ENCODE peak calls at places on chromosomes 2 and 18, in seven cellular contexts. One of them, this sample, is unnamed.

GRCh38 chr2:195560209-195560907 is 96.7 kb upstream of the SLC39A10 start:
- DNase-seq in mesenchymal stem cell: no peak
- DNase-seq in H9: no peak
- DNase-seq in H1: no peak
- DNase-seq in IMR-90: peak
- DNase-seq in trophoblast cell: no peak
- DNase-seq in neuronal stem cell: no peak
- DNase-seq in this sample: no peak

GRCh38 chr2:234989183-234989701 is 37.4 kb downstream of the SH3BP4 start:
- DNase-seq in mesenchymal stem cell: no peak
- DNase-seq in H9: no peak
- DNase-seq in trophoblast cell: no peak
- DNase-seq in H1: no peak
- DNase-seq in IMR-90: no peak
- DNase-seq in neuronal stem cell: no peak
- DNase-seq in this sample: no peak

GRCh38 chr2:104733544-104733943 is 120.4 kb upstream of the POU3F3 start:
- DNase-seq in mesenchymal stem cell: no peak
- DNase-seq in H1: peak
- DNase-seq in neuronal stem cell: no peak
- DNase-seq in H9: peak
- DNase-seq in IMR-90: no peak
- DNase-seq in trophoblast cell: no peak
- DNase-seq in this sample: peak

GRCh38 chr2:162106746-162107145 is 32.7 kb upstream of the DPP4 start:
- DNase-seq in trophoblast cell: no peak
- DNase-seq in IMR-90: no peak
- DNase-seq in H9: no peak
- DNase-seq in H1: no peak
- DNase-seq in neuronal stem cell: no peak
- DNase-seq in mesenchymal stem cell: no peak
- DNase-seq in this sample: no peak

GRCh38 chr2:148483675-148484074 is 160.9 kb upstream of the EPC2 start:
- DNase-seq in IMR-90: peak
- DNase-seq in H9: no peak
- DNase-seq in mesenchymal stem cell: no peak
- DNase-seq in H1: no peak
- DNase-seq in neuronal stem cell: no peak
- DNase-seq in trophoblast cell: no peak
- DNase-seq in this sample: peak

GRCh38 chr2:97699765-97700444 is 13.5 kb upstream of the ZAP70 start:
- DNase-seq in H9: peak
- DNase-seq in trophoblast cell: peak
- DNase-seq in neuronal stem cell: peak
- DNase-seq in IMR-90: peak
- DNase-seq in H1: peak
- DNase-seq in mesenchymal stem cell: peak
- DNase-seq in this sample: peak

GRCh38 chr2:25512707-25513106 is 160.7 kb downstream of the DTNB start:
- DNase-seq in IMR-90: no peak
- DNase-seq in trophoblast cell: peak
- DNase-seq in neuronal stem cell: no peak
- DNase-seq in H9: no peak
- DNase-seq in mesenchymal stem cell: no peak
- DNase-seq in H1: no peak
- DNase-seq in this sample: peak

GRCh38 chr2:70561893-70562292 is 8.3 kb upstream of the TGFA start:
- DNase-seq in H9: no peak
- DNase-seq in trophoblast cell: no peak
- DNase-seq in mesenchymal stem cell: no peak
- DNase-seq in IMR-90: no peak
- DNase-seq in neuronal stem cell: no peak
- DNase-seq in H1: no peak
- DNase-seq in this sample: no peak

GRCh38 chr18:26764584-26764983 is 100.9 kb downstream of the AQP4 start:
- DNase-seq in IMR-90: no peak
- DNase-seq in trophoblast cell: peak
- DNase-seq in H9: no peak
- DNase-seq in mesenchymal stem cell: no peak
- DNase-seq in neuronal stem cell: no peak
- DNase-seq in H1: no peak
- DNase-seq in this sample: peak

GRCh38 chr2:203934711-203935438 is 1.7 kb upstream of the ICOS start:
- DNase-seq in H9: no peak
- DNase-seq in neuronal stem cell: no peak
- DNase-seq in trophoblast cell: no peak
- DNase-seq in mesenchymal stem cell: no peak
- DNase-seq in IMR-90: no peak
- DNase-seq in H1: no peak
- DNase-seq in this sample: no peak

GRCh38 chr2:234978466-234979203 is 26.8 kb downstream of the SH3BP4 start:
- DNase-seq in mesenchymal stem cell: no peak
- DNase-seq in H1: no peak
- DNase-seq in trophoblast cell: no peak
- DNase-seq in H9: no peak
- DNase-seq in IMR-90: peak
- DNase-seq in neuronal stem cell: no peak
- DNase-seq in this sample: no peak

GRCh38 chr18:70135604-70136003 is 69.9 kb downstream of the RTTN start:
- DNase-seq in neuronal stem cell: no peak
- DNase-seq in trophoblast cell: no peak
- DNase-seq in H9: no peak
- DNase-seq in IMR-90: no peak
- DNase-seq in H1: no peak
- DNase-seq in mesenchymal stem cell: peak
- DNase-seq in this sample: no peak

GRCh38 chr2:226411727-226412360 is 387.8 kb downstream of the IRS1 start:
- DNase-seq in neuronal stem cell: no peak
- DNase-seq in H9: no peak
- DNase-seq in IMR-90: peak
- DNase-seq in trophoblast cell: peak
- DNase-seq in mesenchymal stem cell: no peak
- DNase-seq in H1: no peak
- DNase-seq in this sample: peak

GRCh38 chr18:41820784-41821183 is 134.2 kb upstream of the PIK3C3 start:
- DNase-seq in H9: no peak
- DNase-seq in H1: no peak
- DNase-seq in neuronal stem cell: no peak
- DNase-seq in trophoblast cell: no peak
- DNase-seq in mesenchymal stem cell: no peak
- DNase-seq in IMR-90: no peak
- DNase-seq in this sample: no peak

GRCh38 chr2:215352602-215353001 is 40.7 kb downstream of the ATIC start:
- DNase-seq in IMR-90: no peak
- DNase-seq in trophoblast cell: no peak
- DNase-seq in neuronal stem cell: no peak
- DNase-seq in H1: no peak
- DNase-seq in H9: no peak
- DNase-seq in mesenchymal stem cell: no peak
- DNase-seq in this sample: no peak

GRCh38 chr18:51721388-51721787 is 523.9 kb upstream of the MEX3C start:
- DNase-seq in trophoblast cell: no peak
- DNase-seq in H9: no peak
- DNase-seq in H1: no peak
- DNase-seq in neuronal stem cell: no peak
- DNase-seq in IMR-90: no peak
- DNase-seq in mesenchymal stem cell: no peak
- DNase-seq in this sample: no peak

GRCh38 chr2:171794918-171795317 is 99.1 kb downstream of the SLC25A12 start:
- DNase-seq in neuronal stem cell: peak
- DNase-seq in mesenchymal stem cell: no peak
- DNase-seq in H1: no peak
- DNase-seq in H9: no peak
- DNase-seq in trophoblast cell: no peak
- DNase-seq in IMR-90: no peak
- DNase-seq in this sample: peak

GRCh38 chr2:202032841-202033316 is 776 bp upstream of the FZD7 start:
- DNase-seq in neuronal stem cell: peak
- DNase-seq in H1: peak
- DNase-seq in mesenchymal stem cell: peak
- DNase-seq in trophoblast cell: no peak
- DNase-seq in H9: peak
- DNase-seq in IMR-90: peak
- DNase-seq in this sample: peak

GRCh38 chr2:44495544-44495943 is 133.8 kb downstream of the CAMKMT start:
- DNase-seq in IMR-90: no peak
- DNase-seq in H9: no peak
- DNase-seq in H1: no peak
- DNase-seq in neuronal stem cell: no peak
- DNase-seq in trophoblast cell: no peak
- DNase-seq in mesenchymal stem cell: no peak
- DNase-seq in this sample: no peak

GRCh38 chr18:7757175-7757574 is 190.1 kb downstream of the PTPRM start:
- DNase-seq in H1: no peak
- DNase-seq in mesenchymal stem cell: no peak
- DNase-seq in IMR-90: peak
- DNase-seq in H9: no peak
- DNase-seq in trophoblast cell: no peak
- DNase-seq in neuronal stem cell: no peak
- DNase-seq in this sample: no peak

GRCh38 chr2:10934979-10935350 is 23.2 kb downstream of the KCNF1 start:
- DNase-seq in IMR-90: no peak
- DNase-seq in H9: no peak
- DNase-seq in neuronal stem cell: no peak
- DNase-seq in mesenchymal stem cell: no peak
- DNase-seq in trophoblast cell: no peak
- DNase-seq in H1: no peak
- DNase-seq in this sample: no peak

GRCh38 chr2:85852979-85853498 is 35.8 kb downstream of the ST3GAL5 start:
- DNase-seq in mesenchymal stem cell: no peak
- DNase-seq in neuronal stem cell: no peak
- DNase-seq in IMR-90: no peak
- DNase-seq in trophoblast cell: no peak
- DNase-seq in H1: no peak
- DNase-seq in H9: no peak
- DNase-seq in this sample: no peak

DNA sequence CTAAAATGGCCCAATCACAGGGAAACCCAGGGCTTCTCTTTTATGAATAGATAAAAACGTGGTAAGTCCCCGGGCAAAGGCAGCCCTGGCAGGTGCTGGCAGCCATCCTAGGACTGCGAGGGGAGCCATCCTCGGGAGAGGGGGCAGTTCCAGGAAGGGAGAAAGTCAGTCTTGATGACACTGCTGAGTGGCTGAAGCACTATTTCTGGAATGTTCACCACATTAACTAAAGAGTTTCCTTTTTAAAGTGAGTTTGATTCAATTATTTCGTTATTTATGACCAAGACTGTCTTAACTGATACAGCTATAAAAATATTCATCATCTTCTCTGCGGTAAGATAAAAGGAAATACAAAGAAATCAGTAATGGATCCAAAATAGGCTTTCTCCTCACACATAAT is 20.4 kb downstream of the TTR start:
- DNase-seq in H9: no peak
- DNase-seq in mesenchymal stem cell: no peak
- DNase-seq in trophoblast cell: no peak
- DNase-seq in neuronal stem cell: no peak
- DNase-seq in H1: no peak
- DNase-seq in IMR-90: no peak
- DNase-seq in this sample: no peak
- H3K23ac ChIP-seq in H9: no peak
- H3K23ac ChIP-seq in mesenchymal stem cell: no peak
- H3K23ac ChIP-seq in trophoblast cell: no peak
- H3K23ac ChIP-seq in neuronal stem cell: no peak
- H3K23ac ChIP-seq in H1: no peak
- H3K23ac ChIP-seq in IMR-90: no peak
- H3K23ac ChIP-seq in this sample: no peak

DNA sequence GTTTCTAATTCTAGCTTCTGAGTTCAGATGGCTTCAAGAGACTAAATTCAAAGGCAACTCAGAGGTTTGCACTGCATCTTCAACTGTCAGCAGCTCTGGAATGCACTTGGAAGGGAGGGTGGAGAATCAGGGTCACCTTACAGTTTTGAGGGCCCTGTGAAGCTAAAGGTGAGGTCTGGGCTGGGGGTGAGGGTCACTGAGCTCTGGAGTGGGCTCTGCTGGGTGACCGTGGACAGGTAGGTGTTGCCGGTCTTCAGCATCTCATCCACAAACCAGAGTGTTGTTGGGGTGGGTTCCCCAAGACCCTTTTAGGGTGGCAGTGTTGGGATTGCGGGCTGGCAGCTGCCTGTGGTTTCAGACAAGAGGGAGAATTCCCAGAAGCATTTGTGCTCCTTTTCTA is 70.1 kb upstream of the CXCR4 start:
- DNase-seq in H1: no peak
- DNase-seq in trophoblast cell: no peak
- DNase-seq in IMR-90: no peak
- DNase-seq in H9: no peak
- DNase-seq in mesenchymal stem cell: no peak
- DNase-seq in neuronal stem cell: no peak
- DNase-seq in this sample: no peak
- H3K23ac ChIP-seq in H1: no peak
- H3K23ac ChIP-seq in trophoblast cell: no peak
- H3K23ac ChIP-seq in IMR-90: no peak
- H3K23ac ChIP-seq in H9: no peak
- H3K23ac ChIP-seq in mesenchymal stem cell: no peak
- H3K23ac ChIP-seq in neuronal stem cell: no peak
- H3K23ac ChIP-seq in this sample: no peak

DNA sequence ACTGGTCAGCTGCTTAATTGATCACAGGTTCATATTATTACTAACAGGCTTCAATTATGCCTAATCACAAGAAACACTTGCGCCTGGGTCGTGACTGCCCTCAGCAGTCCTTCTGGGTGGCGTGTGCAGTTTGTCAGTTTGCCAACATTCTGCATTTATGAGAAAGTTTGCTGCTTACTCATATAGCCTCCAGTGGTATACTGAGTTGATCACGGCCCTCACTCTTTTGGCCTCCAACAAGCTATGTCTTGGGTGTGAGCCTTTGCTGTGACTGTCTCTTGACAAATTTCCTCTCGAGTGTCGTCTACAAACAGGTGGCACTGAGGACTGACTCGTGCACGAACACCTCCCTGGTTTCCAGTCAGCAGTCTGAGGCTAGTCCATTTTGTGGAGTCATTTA is 27.3 kb downstream of the DCDC2C start:
- DNase-seq in trophoblast cell: peak
- DNase-seq in IMR-90: peak
- DNase-seq in mesenchymal stem cell: no peak
- DNase-seq in H9: no peak
- DNase-seq in neuronal stem cell: no peak
- DNase-seq in H1: no peak
- DNase-seq in this sample: no peak
- H3K23ac ChIP-seq in trophoblast cell: no peak
- H3K23ac ChIP-seq in IMR-90: no peak
- H3K23ac ChIP-seq in mesenchymal stem cell: no peak
- H3K23ac ChIP-seq in H9: no peak
- H3K23ac ChIP-seq in neuronal stem cell: no peak
- H3K23ac ChIP-seq in H1: no peak
- H3K23ac ChIP-seq in this sample: no peak

DNA sequence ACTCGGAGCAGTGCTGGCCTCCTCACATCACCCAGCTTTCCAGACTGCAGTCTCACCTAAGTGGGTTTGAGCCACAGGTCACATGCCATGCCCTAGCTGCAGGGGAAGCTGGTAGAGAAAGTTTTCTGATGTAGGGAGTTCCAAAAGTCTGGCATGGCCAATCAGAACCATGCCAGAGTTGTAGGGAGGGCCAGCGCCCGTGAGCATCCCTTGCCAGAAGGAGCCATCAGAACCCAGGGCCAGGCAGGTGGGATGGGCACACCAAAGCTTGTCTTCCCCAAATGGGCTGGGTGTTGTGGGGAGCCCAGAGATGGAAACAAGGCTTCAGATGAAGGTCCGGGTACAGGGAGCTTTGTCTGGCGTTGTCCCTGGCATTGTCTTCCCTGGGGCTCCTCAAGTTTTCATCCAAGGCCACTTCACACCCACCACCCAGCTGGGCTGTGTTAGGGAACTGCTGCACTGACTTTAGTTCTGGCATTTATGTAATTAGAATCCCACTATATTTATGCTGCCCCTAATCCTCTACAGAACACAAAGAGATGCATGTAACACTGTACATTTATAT is 247.9 kb downstream of the KLHL29 start:
- DNase-seq in trophoblast cell: no peak
- DNase-seq in H1: no peak
- DNase-seq in mesenchymal stem cell: no peak
- DNase-seq in IMR-90: no peak
- DNase-seq in H9: no peak
- DNase-seq in neuronal stem cell: no peak
- DNase-seq in this sample: no peak
- H3K23ac ChIP-seq in trophoblast cell: no peak
- H3K23ac ChIP-seq in H1: no peak
- H3K23ac ChIP-seq in mesenchymal stem cell: no peak
- H3K23ac ChIP-seq in IMR-90: no peak
- H3K23ac ChIP-seq in H9: no peak
- H3K23ac ChIP-seq in neuronal stem cell: no peak
- H3K23ac ChIP-seq in this sample: no peak

This sample was measured in mesendoderm.